ENCODE peak calls at places on chromosomes 13 and 19, in four cellular contexts. R is IMR-90, C is stomach, E is body of pancreas. N is an unnamed sample.
A peak's percentile ranks its signal among the peaks of the same experiment; 100 is the strongest.

GRCh38 chr19:29745253-29745652 is 30.2 kb upstream of the C19orf12 start:
- DNase-seq in E (no peak), R (no peak), C (no peak), N (no peak)

GRCh38 chr19:33763661-33764343 is 32.9 kb upstream of the KCTD15 start:
- DNase-seq in R (no peak), E (peak; percentile 38), C (no peak), N (no peak)

GRCh38 chr13:71722206-71722605 is 144.8 kb downstream of the DACH1 start:
- DNase-seq in C (no peak), R (peak; percentile 7), E (no peak), N (no peak)

GRCh38 chr19:13833330-13834265 is 38.4 kb downstream of the ZSWIM4 start:
- DNase-seq in E (peak; percentile 96), C (peak; percentile 95), R (peak; percentile 86), N (peak; percentile 97)

GRCh38 chr13:30835442-30835841 is 70.6 kb upstream of the MEDAG start:
- DNase-seq in C (no peak), E (no peak), R (peak; percentile 82), N (no peak)

GRCh38 chr13:113749956-113750355 is 9.1 kb upstream of the TMEM255B start:
- DNase-seq in E (no peak), R (no peak), C (no peak), N (no peak)

GRCh38 chr19:51407631-51408131 is 9.8 kb downstream of the SIGLEC10 start:
- DNase-seq in C (peak; percentile 40), R (peak; percentile 17), E (peak; percentile 21), N (peak; percentile 50)

GRCh38 chr13:41004875-41005693 is 14.0 kb downstream of the ELF1 start:
- DNase-seq in C (no peak), R (no peak), E (no peak), N (no peak)

GRCh38 chr13:43963726-43964125 is 84.0 kb downstream of the LACC1 start:
- DNase-seq in R (no peak), E (no peak), C (no peak), N (no peak)

GRCh38 chr13:37134411-37135041 is 29.1 kb upstream of the CSNK1A1L start:
- DNase-seq in E (no peak), R (peak; percentile 90), C (no peak), N (no peak)

GRCh38 chr19:3057275-3057714 is 5.0 kb downstream of the TLE5 start:
- DNase-seq in E (peak; percentile 94), R (no peak), C (peak; percentile 93), N (no peak)

GRCh38 chr13:29569253-29570057 is 26.0 kb downstream of the SLC7A1 start:
- DNase-seq in C (peak; percentile 85), R (no peak), E (peak; percentile 71), N (no peak)

GRCh38 chr19:55253842-55254624 is 4.8 kb downstream of the PPP6R1 start:
- DNase-seq in E (no peak), R (no peak), C (peak; percentile 45), N (peak; percentile 90)

GRCh38 chr19:55368701-55369563 is 1.3 kb downstream of the IL11 start:
- DNase-seq in R (peak; percentile 49), C (no peak), E (no peak), N (no peak)

GRCh38 chr19:4676955-4677731 is 7.0 kb upstream of the MYDGF start:
- DNase-seq in R (peak; percentile 35), E (peak; percentile 36), C (peak; percentile 56), N (no peak)

GRCh38 chr19:10820173-10820572 is 15.8 kb downstream of the TMED1 start:
- DNase-seq in C (no peak), R (no peak), E (no peak), N (no peak)

GRCh38 chr19:1424182-1424955 is 13.8 kb upstream of the RPS15 start:
- DNase-seq in C (no peak), R (no peak), E (no peak), N (no peak)

GRCh38 chr19:16185925-16186234 is 670 bp downstream of the FAM32A start:
- DNase-seq in R (no peak), E (no peak), C (no peak), N (no peak)

GRCh38 chr19:48484931-48485612 is 15.9 kb downstream of the CYTH2 start:
- DNase-seq in C (no peak), R (no peak), E (no peak), N (no peak)

GRCh38 chr13:27708325-27708724 is 84.0 kb upstream of the GSX1 start:
- DNase-seq in C (no peak), R (no peak), E (no peak), N (no peak)

GRCh38 chr13:25288966-25289365 is 1.7 kb upstream of the MTMR6 start:
- DNase-seq in C (no peak), E (no peak), R (no peak), N (no peak)

GRCh38 chr19:277581-278165 is 13.5 kb downstream of the PLPP2 start:
- DNase-seq in E (no peak), C (no peak), R (peak; percentile 35), N (no peak)

GRCh38 chr19:29278716-29279115 is 65.8 kb upstream of the UQCRFS1 start:
- DNase-seq in C (no peak), R (no peak), E (no peak), N (no peak)

GRCh38 chr19:46783670-46784069 is 4.7 kb downstream of the SLC1A5 start:
- DNase-seq in E (no peak), C (no peak), R (no peak), N (no peak)

GRCh38 chr13:51585234-51585672 is 991 bp downstream of the WDFY2 start:
- DNase-seq in E (no peak), C (no peak), R (peak; percentile 24), N (no peak)

GRCh38 chr19:2461751-2462634 is 5.2 kb upstream of the LMNB2 start:
- DNase-seq in C (peak; percentile 34), R (peak; percentile 56), E (peak; percentile 39), N (peak; percentile 57)

GRCh38 chr13:74210693-74211393 is 76.6 kb upstream of the KLF12 start:
- DNase-seq in E (no peak), C (peak; percentile 68), R (peak; percentile 98), N (no peak)

DNA sequence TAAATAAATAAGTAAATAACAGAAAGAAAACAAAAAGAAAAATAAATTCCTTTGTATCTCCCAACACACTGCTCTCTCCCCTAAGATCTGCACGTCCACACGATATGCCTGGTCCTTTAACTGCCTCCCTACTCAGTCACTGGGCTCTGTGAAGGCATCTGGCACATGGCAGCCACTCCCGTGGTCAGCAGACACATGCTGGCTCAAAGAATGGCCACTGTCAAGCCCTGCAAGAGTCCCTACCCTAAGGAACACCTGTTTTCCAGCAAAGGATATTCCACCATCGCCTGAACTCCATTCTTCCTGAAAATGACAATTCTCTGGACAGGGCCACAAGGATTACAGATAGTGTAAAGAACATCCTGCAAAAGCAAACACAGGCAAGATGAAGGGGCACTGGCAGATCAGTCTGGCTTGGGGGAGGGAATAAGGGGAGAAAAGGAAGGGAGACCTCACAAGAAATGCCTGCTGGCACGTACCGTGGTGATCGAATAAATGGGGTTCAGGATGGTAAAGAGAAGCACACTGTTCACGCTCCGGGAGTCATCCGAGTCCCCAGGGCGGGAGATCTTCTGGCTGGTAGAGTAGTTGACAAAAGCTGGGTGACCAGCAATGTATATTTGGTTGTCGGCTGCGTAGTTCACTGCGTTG is 4.3 kb downstream of the HNRNPL start:
- DNase-seq in E (no peak), R (no peak), C (no peak), N (no peak)
- TF ChIP-seq POLR2A in E (no peak), R (peak; percentile 17), C (no peak), N (no peak)

DNA sequence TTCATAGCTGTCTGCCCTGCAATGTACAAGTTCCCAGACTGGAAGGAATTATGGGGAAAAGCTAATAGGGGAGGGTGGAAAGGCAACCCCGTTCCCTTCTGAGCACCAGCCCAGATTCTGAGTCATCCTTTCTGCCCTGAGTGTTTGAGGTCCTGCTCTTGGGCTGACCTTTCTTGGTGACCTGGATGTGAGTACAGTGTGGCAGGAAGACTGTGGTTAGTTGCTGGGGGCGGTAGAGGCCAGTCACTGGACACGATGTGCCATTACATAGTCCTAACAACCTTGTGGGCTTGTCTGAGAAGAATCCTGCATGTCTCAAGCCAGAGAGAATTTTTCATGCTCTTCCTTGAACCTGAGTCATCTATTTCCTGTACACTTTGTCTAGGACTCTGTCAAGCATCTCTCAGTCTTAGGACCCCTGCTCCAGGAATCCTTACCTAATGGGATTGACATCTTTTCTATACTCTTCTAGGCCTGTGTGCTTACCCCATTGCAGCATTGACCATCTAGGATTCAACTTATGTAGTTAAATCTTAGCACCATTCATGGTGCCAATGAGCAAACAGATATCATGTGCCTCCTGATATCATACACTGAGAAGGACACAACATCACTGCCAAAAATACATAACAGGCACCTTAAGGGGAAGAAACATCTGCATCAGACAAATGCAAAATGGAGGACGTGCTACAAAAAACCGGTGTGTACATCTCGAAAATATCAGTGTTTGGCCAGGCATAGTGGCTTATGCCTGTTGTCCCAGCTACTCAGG is 8.1 kb upstream of the ANGPTL4 start:
- DNase-seq in R (peak; percentile 98), E (no peak), C (no peak), N (peak; percentile 64)
- H3K27ac ChIP-seq in R (no peak overlapping the region), E (peak overlapping the region; percentile 52), C (peak overlapping the region; percentile 46), N (no peak overlapping the region)

DNA sequence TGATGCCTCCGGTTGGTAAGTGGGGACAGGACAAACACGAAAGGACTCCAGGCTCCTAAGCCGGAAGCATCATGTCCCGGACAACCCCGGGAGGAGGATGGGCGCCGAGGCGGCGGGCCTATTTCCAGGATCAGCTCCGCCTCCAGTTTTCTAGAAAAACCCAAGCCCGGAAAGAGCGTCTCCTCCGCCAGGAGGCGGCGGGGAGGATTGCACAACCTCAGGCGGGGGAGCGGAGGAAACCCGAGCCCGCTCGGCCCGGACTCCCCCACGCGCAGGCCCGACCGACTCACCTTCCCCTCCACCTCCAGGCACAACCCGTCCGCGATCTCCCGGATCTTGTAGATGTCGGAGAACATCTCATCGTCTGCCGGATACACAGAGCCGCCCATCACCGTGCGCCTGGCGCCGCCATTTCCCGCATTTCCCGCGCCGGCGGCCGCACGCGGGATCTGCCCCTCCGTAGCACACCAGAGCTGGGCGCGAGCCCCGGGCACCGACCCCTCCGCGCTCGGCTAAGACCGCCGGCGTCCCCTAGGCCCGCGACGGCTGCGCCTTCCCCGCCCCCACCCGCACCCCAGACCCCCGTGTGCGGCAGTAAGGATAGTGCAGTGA is 455 bp downstream of the TPT1 start:
- DNase-seq in R (peak; percentile 91), E (peak; percentile 90), C (peak; percentile 88), N (peak; percentile 91)
- TF ChIP-seq POLR2A in R (peak; percentile 71), E (no peak), C (no peak), N (peak; percentile 66)

DNA sequence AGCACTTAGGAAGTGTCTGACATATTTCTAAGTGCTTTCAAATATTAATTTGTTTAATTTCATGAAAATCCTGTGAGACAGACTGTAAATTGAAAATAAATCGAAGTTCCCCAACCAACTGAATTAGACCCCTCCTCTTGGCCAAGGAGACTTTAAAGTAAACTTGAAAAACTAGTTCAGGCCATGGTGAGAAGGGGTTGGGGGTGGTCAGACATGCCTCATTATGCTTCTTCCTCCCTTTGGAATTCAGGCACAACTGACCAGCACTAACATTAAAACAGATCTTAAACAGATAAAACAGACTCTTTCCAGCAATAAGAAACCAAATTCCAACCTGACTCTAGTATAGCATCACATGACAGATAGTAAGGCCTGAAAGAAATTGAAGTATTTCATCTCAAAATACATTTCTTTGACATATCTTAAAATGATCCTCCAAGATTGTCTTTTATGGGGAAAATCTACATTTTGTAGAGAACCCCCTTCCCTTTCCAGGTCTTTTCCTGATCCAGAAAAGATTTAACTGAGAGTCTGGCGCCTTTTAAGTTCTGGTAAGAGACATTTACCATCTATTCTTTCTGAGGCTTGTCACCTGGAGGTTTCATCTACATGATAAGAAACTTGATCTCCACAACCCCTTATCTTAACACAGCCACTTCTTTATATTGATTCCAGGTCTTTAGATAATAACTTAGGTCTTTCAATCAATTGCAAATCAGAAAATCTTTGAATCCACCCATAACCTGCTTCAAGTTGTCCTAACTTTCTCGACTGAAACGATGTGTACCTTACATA is 336.5 kb downstream of the PCDH20 start:
- DNase-seq in R (no peak), C (no peak), E (no peak), N (no peak)
- H3K27ac ChIP-seq in R (no peak overlapping the region), C (no peak overlapping the region), E (no peak overlapping the region), N (no peak overlapping the region)

GRCh38 chr13:44989071-44989889 is at the start of the genes GPALPP1 and NUFIP1:
- DNase-seq in C (peak; percentile 94), E (peak; percentile 92), R (peak; percentile 95), N (peak; percentile 97)
- TF ChIP-seq POLR2A in C (no peak), E (no peak), R (peak; percentile 86), N (peak; percentile 34)